ENCODE peak calls at places on chromosomes 11 and 22, in six cellular contexts. T is tibial nerve, R is AG04450, J is fibroblast of lung, D is GM23338, X is H1. F is an unnamed sample.

GRCh38 chr11:72812604-72812967 is 1.6 kb upstream of the ATG16L2 start:
- DNase-seq in T (no peak), X (no peak), D (no peak), R (no peak), J (no peak), F (no peak)

GRCh38 chr11:5004429-5005274 is 10.0 kb downstream of the OR51L1 start:
- DNase-seq in X (peak), J (peak), D (peak), T (peak), R (peak), F (peak)

GRCh38 chr11:69158301-69159152 is 2.8 kb downstream of the SMIM38 start:
- DNase-seq in X (no peak), R (no peak), J (no peak), D (no peak), T (no peak), F (no peak)

GRCh38 chr11:118277312-118277711 is 13.2 kb upstream of the MPZL2 start:
- DNase-seq in T (no peak), X (no peak), R (no peak), J (peak), D (peak), F (no peak)

GRCh38 chr11:94694309-94695060 is 73.7 kb upstream of the AMOTL1 start:
- DNase-seq in T (no peak), D (no peak), R (no peak), J (no peak), X (no peak), F (no peak)

GRCh38 chr22:47193606-47194316 is 431.3 kb downstream of the TBC1D22A start:
- DNase-seq in T (no peak), X (no peak), R (no peak), J (no peak), D (no peak), F (peak)

GRCh38 chr22:39496131-39496838 is 5.8 kb upstream of the MIEF1 start:
- DNase-seq in X (peak), D (peak), J (peak), R (no peak), T (peak), F (peak)

GRCh38 chr11:120372296-120372695 is 36.1 kb downstream of the ARHGEF12 start:
- DNase-seq in R (no peak), D (no peak), T (no peak), J (no peak), X (no peak), F (no peak)

GRCh38 chr11:116861539-116861938 is 24.1 kb upstream of the APOA1 start:
- DNase-seq in J (peak), X (no peak), T (no peak), D (no peak), R (no peak), F (no peak)

GRCh38 chr11:111427471-111427912 is 48.4 kb upstream of the POU2AF1 start:
- DNase-seq in T (no peak), X (no peak), D (no peak), J (no peak), R (no peak), F (no peak)

GRCh38 chr11:11864803-11865202 is 23.0 kb downstream of the USP47 start:
- DNase-seq in J (no peak), D (no peak), X (no peak), R (no peak), T (no peak), F (no peak)

GRCh38 chr22:39567135-39567946 is 3.2 kb upstream of the CACNA1I start:
- DNase-seq in D (peak), T (no peak), X (no peak), J (no peak), R (no peak), F (no peak)

GRCh38 chr11:77402218-77402556 is 71.7 kb downstream of the PAK1 start:
- DNase-seq in J (no peak), R (no peak), D (peak), X (no peak), T (no peak), F (no peak)
- H3K27ac ChIP-seq in J (no peak), R (no peak), D (peak), X (no peak), T (no peak), F (no peak)

GRCh38 chr11:2990617-2991476 is 1.3 kb downstream of the NAP1L4 start:
- DNase-seq in R (no peak), J (peak), D (peak), X (no peak), T (no peak), F (no peak)

GRCh38 chr11:2988996-2989395 is 3.1 kb downstream of the NAP1L4 start:
- DNase-seq in D (no peak), J (peak), X (no peak), T (no peak), R (no peak), F (no peak)

GRCh38 chr11:2987881-2988280 is 4.2 kb downstream of the NAP1L4 start:
- DNase-seq in T (no peak), X (no peak), R (no peak), J (peak), D (no peak), F (no peak)

GRCh38 chr11:2989551-2989950 is 2.6 kb downstream of the NAP1L4 start:
- DNase-seq in T (no peak), R (no peak), J (no peak), X (no peak), D (no peak), F (no peak)

DNA sequence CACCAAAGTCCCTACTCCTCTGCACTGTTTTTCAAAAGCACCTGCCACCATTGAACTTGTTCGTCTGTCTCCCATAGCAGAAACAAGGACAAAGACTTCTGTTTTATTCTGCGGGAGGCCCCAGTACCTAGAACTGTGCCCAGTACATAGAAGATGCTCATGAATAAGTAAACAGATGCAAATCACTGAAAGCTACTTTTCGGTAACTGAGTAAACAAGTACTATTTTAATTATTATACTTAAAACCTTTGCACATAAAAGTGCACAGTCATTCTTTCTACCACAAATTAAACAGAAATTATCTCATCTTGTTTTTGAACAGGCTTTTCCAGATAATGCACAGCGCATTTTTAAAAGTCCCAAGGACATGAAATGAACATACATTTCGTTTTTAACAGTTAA is 3.8 kb downstream of the NAP1L4 start:
- DNase-seq in X (no peak), D (no peak), T (no peak), J (peak), R (no peak), F (no peak)
- H3K4me3 ChIP-seq in X (no peak), D (peak), T (no peak), J (peak), R (peak), F (peak)

GRCh38 chr11:82732348-82732733 is 1.3 kb downstream of the FAM181B start:
- DNase-seq in J (no peak), X (no peak), R (no peak), D (peak), T (no peak), F (no peak)

GRCh38 chr11:82731691-82732277 is 1.9 kb downstream of the FAM181B start:
- DNase-seq in D (peak), J (no peak), T (no peak), X (no peak), R (no peak), F (no peak)

GRCh38 chr11:82734120-82734479 is 436 bp upstream of the FAM181B start:
- DNase-seq in J (no peak), T (no peak), R (no peak), D (no peak), X (no peak), F (no peak)

GRCh38 chr11:82732734-82733443 is 775 bp downstream of the FAM181B start:
- DNase-seq in D (peak), T (no peak), R (no peak), J (no peak), X (peak), F (no peak)

GRCh38 chr11:82733444-82734119 is at the start of gene FAM181B:
- DNase-seq in T (peak), J (peak), D (peak), X (peak), R (no peak), F (peak)
- TF ChIP-seq CTCF in T (no peak), J (no peak), D (no peak), X (no peak), R (no peak), F (peak)

DNA sequence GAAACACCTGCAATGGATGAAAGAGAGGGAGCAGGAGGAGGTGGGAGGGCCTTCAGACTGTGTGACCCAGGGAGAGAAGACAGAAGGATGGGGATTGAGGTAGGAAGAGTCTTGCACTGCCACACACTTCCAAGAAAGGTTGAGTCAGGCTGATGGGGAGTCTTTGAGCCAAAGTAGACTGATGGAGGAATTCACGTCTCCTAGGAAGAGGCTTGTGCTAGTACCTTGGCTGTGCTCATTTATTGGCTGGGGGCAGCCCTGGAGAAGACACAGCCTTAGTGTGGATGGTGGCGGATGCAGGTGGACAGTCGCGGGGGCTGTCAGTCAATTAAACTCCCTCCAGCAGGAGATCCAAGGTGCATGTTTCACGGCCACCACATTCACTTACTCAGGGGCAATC is 16.2 kb upstream of the ACCSL start:
- DNase-seq in D (no peak), T (no peak), R (no peak), X (peak), J (no peak), F (no peak)
- H3K27ac ChIP-seq in D (no peak), T (peak), R (no peak), X (no peak), J (no peak), F (peak)

GRCh38 chr22:48491451-48491941 is 1336.2 kb downstream of the BRD1 start:
- DNase-seq in T (no peak), J (no peak), R (no peak), D (no peak), X (no peak), F (no peak)
- H3K4me3 ChIP-seq in T (no peak), J (no peak), R (no peak), D (peak), X (peak), F (peak)

GRCh38 chr22:22710719-22711531 is 66.5 kb downstream of the GGTLC2 start:
- DNase-seq in T (peak), X (peak), R (no peak), D (peak), J (peak), F (peak)

GRCh38 chr22:22711532-22711913 is 67.1 kb downstream of the GGTLC2 start:
- DNase-seq in D (no peak), T (no peak), J (no peak), X (no peak), R (no peak), F (no peak)

GRCh38 chr22:22712666-22713365 is 68.4 kb downstream of the GGTLC2 start:
- DNase-seq in D (no peak), R (no peak), X (peak), J (no peak), T (no peak), F (no peak)

GRCh38 chr22:22712092-22712658 is 67.8 kb downstream of the GGTLC2 start:
- DNase-seq in J (no peak), R (no peak), D (no peak), X (no peak), T (no peak), F (no peak)

GRCh38 chr22:22709719-22710445 is 65.5 kb downstream of the GGTLC2 start:
- DNase-seq in R (no peak), X (peak), J (no peak), T (no peak), D (peak), F (no peak)
- TF ChIP-seq CTCF in R (no peak), X (peak), J (peak), T (no peak), D (peak), F (no peak)

DNA sequence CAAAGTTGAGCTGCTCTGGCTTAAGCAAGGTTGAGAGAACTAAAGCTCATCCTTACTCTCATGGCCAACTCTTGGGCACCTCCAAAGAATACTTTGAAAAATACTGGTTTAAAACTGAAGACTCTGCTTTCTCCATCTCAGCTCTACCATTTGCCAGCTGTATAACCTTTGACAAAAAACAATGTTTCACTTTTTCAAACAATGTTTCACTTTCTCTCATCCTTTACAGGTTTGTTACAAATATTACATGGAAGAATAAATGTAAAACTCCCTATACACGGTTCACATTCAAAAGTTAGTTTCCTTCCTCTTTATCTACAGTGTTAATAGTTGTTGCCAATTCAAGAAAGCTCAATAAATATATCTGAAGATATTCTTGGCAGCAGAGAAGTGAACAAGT is 19.2 kb downstream of the AMBRA1 start:
- DNase-seq in J (no peak), X (no peak), D (no peak), T (no peak), R (no peak), F (no peak)
- H3K27ac ChIP-seq in J (no peak), X (no peak), D (no peak), T (no peak), R (no peak), F (no peak)

GRCh38 chr22:42298746-42299145 is 28.3 kb upstream of the TCF20 start:
- DNase-seq in J (no peak), R (no peak), T (no peak), X (no peak), D (no peak), F (no peak)
- H3K4me3 ChIP-seq in J (no peak), R (no peak), T (no peak), X (no peak), D (no peak), F (no peak)